ENCODE peak calls at places on chromosomes 4 and X, in eight cellular contexts. H, U, P, O, C, M, T and Y are unnamed samples.

GRCh38 chrX:69028006-69028760 is 137.1 kb downstream of the PJA1 start:
- DNase-seq in H (no peak), U (no peak), P (no peak), O (no peak), C (peak; percentile 32), M (no peak), T (no peak), Y (no peak)

GRCh38 chr4:135718019-135718418 is 1516.4 kb upstream of the PABPC4L start:
- DNase-seq in H (no peak), U (no peak), P (no peak), O (no peak), C (no peak), M (no peak), T (no peak), Y (no peak)

GRCh38 chr4:83208371-83208770 is 76.2 kb downstream of the COQ2 start:
- DNase-seq in H (no peak), U (no peak), P (no peak), O (no peak), C (no peak), M (no peak), T (no peak), Y (no peak)

GRCh38 chr4:17646693-17647092 is 32.3 kb downstream of the MED28 start:
- DNase-seq in H (no peak), U (no peak), P (no peak), O (no peak), C (no peak), M (no peak), T (no peak), Y (no peak)

GRCh38 chr4:24969486-24969885 is 56.6 kb upstream of the CCDC149 start:
- DNase-seq in H (no peak), U (no peak), P (no peak), O (no peak), C (no peak), M (no peak), T (no peak), Y (no peak)

GRCh38 chr4:108244576-108244975 is 75.8 kb upstream of the LEF1 start:
- DNase-seq in H (no peak), U (no peak), P (no peak), O (no peak), C (no peak), M (no peak), T (no peak), Y (no peak)

GRCh38 chr4:10023050-10023419 is 1.7 kb upstream of the SLC2A9 start:
- DNase-seq in H (no peak), U (no peak), P (no peak), O (peak; percentile 28), C (no peak), M (no peak), T (no peak), Y (no peak)

GRCh38 chr4:87353592-87353991 is 30.9 kb upstream of the HSD17B13 start:
- DNase-seq in H (peak; percentile 24), U (no peak), P (peak; percentile 10), O (no peak), C (peak; percentile 13), M (no peak), T (no peak), Y (no peak)

GRCh38 chr4:168360271-168360670 is 41.7 kb upstream of the DDX60 start:
- DNase-seq in H (no peak), U (no peak), P (no peak), O (no peak), C (no peak), M (no peak), T (no peak), Y (no peak)

GRCh38 chr4:182555997-182556418 is 312.8 kb downstream of the TENM3 start:
- DNase-seq in H (peak; percentile 63), U (no peak), P (peak; percentile 85), O (no peak), C (no peak), M (no peak), T (no peak), Y (no peak)

GRCh38 chrX:65846974-65847373 is 179.5 kb downstream of the MSN start:
- DNase-seq in H (no peak), U (no peak), P (no peak), O (no peak), C (no peak), M (no peak), T (no peak), Y (no peak)

GRCh38 chr4:75844151-75844662 is 58.0 kb downstream of the PPEF2 start:
- DNase-seq in H (no peak), U (no peak), P (peak; percentile 88), O (no peak), C (no peak), M (no peak), T (no peak), Y (no peak)

GRCh38 chr4:177385576-177386320 is 56.5 kb downstream of the AGA start:
- DNase-seq in H (no peak), U (no peak), P (no peak), O (no peak), C (no peak), M (no peak), T (no peak), Y (no peak)

GRCh38 chr4:104524026-104524425 is 29.3 kb upstream of the CXXC4 start:
- DNase-seq in H (no peak), U (no peak), P (no peak), O (no peak), C (no peak), M (no peak), T (no peak), Y (no peak)

GRCh38 chrX:104136241-104137019 is 20.4 kb downstream of the SLC25A53 start:
- DNase-seq in H (peak; percentile 68), U (peak; percentile 33), P (peak; percentile 79), O (peak; percentile 67), C (peak; percentile 35), M (peak; percentile 62), T (no peak), Y (peak; percentile 15)

GRCh38 chr4:100882661-100883060 is 364.8 kb upstream of the EMCN start:
- DNase-seq in H (no peak), U (no peak), P (no peak), O (no peak), C (no peak), M (no peak), T (no peak), Y (no peak)

GRCh38 chr4:100876546-100876945 is 358.7 kb upstream of the EMCN start:
- DNase-seq in H (no peak), U (no peak), P (no peak), O (no peak), C (no peak), M (no peak), T (no peak), Y (no peak)

GRCh38 chr4:100880012-100880411 is 362.2 kb upstream of the EMCN start:
- DNase-seq in H (no peak), U (no peak), P (no peak), O (no peak), C (no peak), M (no peak), T (no peak), Y (no peak)

GRCh38 chr4:100879471-100879870 is 361.6 kb upstream of the EMCN start:
- DNase-seq in H (no peak), U (no peak), P (no peak), O (no peak), C (no peak), M (no peak), T (no peak), Y (no peak)

GRCh38 chr4:100881283-100881682 is 363.5 kb upstream of the EMCN start:
- DNase-seq in H (no peak), U (no peak), P (no peak), O (no peak), C (no peak), M (no peak), T (no peak), Y (no peak)
- H3K4me3 ChIP-seq in H (no peak overlapping the region), U (no peak overlapping the region), P (no peak overlapping the region), O (no peak overlapping the region), C (no peak overlapping the region), M (no peak overlapping the region), T (no peak overlapping the region), Y (no peak overlapping the region)

GRCh38 chrX:39855748-39856129 is 242.0 kb downstream of the BCOR start:
- DNase-seq in H (no peak), U (no peak), P (no peak), O (no peak), C (peak; percentile 77), M (no peak), T (no peak), Y (no peak)
- H3K4me3 ChIP-seq in H (no peak overlapping the region), U (no peak overlapping the region), P (no peak overlapping the region), O (no peak overlapping the region), C (peak overlapping the region; percentile 68), M (no peak overlapping the region), T (no peak overlapping the region), Y (no peak overlapping the region)

GRCh38 chrX:155056877-155057792 is 13.8 kb downstream of the CMC4 start:
- DNase-seq in H (peak; percentile 64), U (peak; percentile 66), P (peak; percentile 26), O (peak; percentile 82), C (peak; percentile 24), M (peak; percentile 57), T (peak; percentile 66), Y (peak; percentile 52)
- H3K4me3 ChIP-seq in H (no peak overlapping the region), U (no peak overlapping the region), P (peak overlapping the region; percentile 25), O (no peak overlapping the region), C (peak overlapping the region; percentile 24), M (no peak overlapping the region), T (peak overlapping the region; percentile 28), Y (peak overlapping the region; percentile 32)

GRCh38 chr4:1199556-1200331 is 27.4 kb upstream of the SPON2 start:
- DNase-seq in H (no peak), U (no peak), P (no peak), O (peak; percentile 51), C (no peak), M (no peak), T (no peak), Y (no peak)
- H3K4me3 ChIP-seq in H (no peak overlapping the region), U (no peak overlapping the region), P (peak overlapping the region; percentile 31), O (no peak overlapping the region), C (peak overlapping the region; percentile 75), M (no peak overlapping the region), T (peak overlapping the region; percentile 38), Y (peak overlapping the region; percentile 43)

DNA sequence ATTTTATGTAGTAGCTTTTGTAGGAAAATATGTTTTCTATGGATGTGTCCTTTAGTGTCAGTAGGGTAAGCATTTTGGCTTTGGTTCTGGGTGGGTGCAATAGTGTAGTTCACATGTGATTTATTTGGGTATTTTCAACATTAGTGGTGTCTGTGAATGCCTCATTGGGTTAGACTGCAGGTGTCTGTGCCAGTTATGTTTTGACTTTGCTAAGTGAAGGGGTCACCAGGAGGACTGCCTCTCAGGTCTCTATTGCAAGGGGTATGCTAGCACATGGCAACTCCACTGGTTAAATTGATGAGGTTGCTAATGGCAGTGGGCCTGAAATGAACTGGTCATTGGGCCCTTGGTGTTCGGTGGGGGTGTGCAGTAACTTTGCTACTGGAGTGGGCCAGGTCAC is 467.1 kb downstream of the NAF1 start:
- DNase-seq in H (no peak), U (no peak), P (no peak), O (no peak), C (no peak), M (no peak), T (no peak), Y (no peak)
- H3K4me3 ChIP-seq in H (no peak overlapping the region), U (no peak overlapping the region), P (no peak overlapping the region), O (no peak overlapping the region), C (no peak overlapping the region), M (no peak overlapping the region), T (no peak overlapping the region), Y (no peak overlapping the region)